ENCODE peak calls at places on chromosomes 1 and 21, in ten cellular contexts. X is fibroblast of pulmonary artery, J is epithelial cell of proximal tubule, D is psoas muscle, V is prostate gland, E is breast epithelium, R is right atrium auricular region, M is heart right ventricle, N is esophagus squamous epithelium, O is left ventricle myocardium inferior. W is an unnamed sample.
A peak's percentile ranks its signal among the peaks of the same experiment; 100 is the strongest.

GRCh38 chr1:49864597-49864996 is 159.2 kb downstream of the AGBL4 start:
- DNase-seq in D (no peak), V (no peak), O (no peak), X (no peak), M (no peak), R (no peak), J (no peak), E (no peak), N (no peak), W (no peak)

GRCh38 chr1:228098323-228098931 is 4.7 kb downstream of the C1orf35 start:
- DNase-seq in J (no peak), E (no peak), O (no peak), N (no peak), R (no peak), V (no peak), X (no peak), D (peak; percentile 38), M (no peak), W (no peak)

GRCh38 chr21:24671901-24672300 is 935.4 kb downstream of the MRPL39 start:
- DNase-seq in R (no peak), V (no peak), M (no peak), J (no peak), O (no peak), E (no peak), D (no peak), N (no peak), X (no peak), W (no peak)

GRCh38 chr1:33586111-33586510 is 113.7 kb downstream of the ZSCAN20 start:
- DNase-seq in R (no peak), E (no peak), O (no peak), M (no peak), N (no peak), J (peak; percentile 26), D (no peak), V (no peak), X (no peak), W (peak; percentile 38)

GRCh38 chr1:7623886-7624285 is 147.2 kb upstream of the VAMP3 start:
- DNase-seq in V (no peak), J (no peak), D (no peak), N (no peak), R (no peak), M (no peak), O (no peak), E (no peak), X (no peak), W (no peak)

GRCh38 chr1:50027794-50028193 is 4.0 kb upstream of the AGBL4 start:
- DNase-seq in V (no peak), E (no peak), J (no peak), X (no peak), M (no peak), D (no peak), O (no peak), R (no peak), N (no peak), W (no peak)

GRCh38 chr21:26199471-26199870 is 28.9 kb upstream of the APP start:
- DNase-seq in R (no peak), D (no peak), M (no peak), X (peak; percentile 18), V (no peak), N (no peak), J (no peak), E (no peak), O (no peak), W (peak; percentile 83)

GRCh38 chr1:180387413-180387812 is 115.0 kb downstream of the ACBD6 start:
- DNase-seq in D (no peak), N (no peak), J (no peak), V (no peak), E (no peak), X (no peak), R (no peak), M (no peak), O (no peak), W (no peak)

GRCh38 chr1:193270996-193271395 is 84.6 kb upstream of the B3GALT2 start:
- DNase-seq in O (no peak), V (no peak), N (no peak), E (no peak), X (peak; percentile 53), M (no peak), J (no peak), D (no peak), R (no peak), W (peak; percentile 52)

GRCh38 chr1:116325922-116326321 is 47.1 kb upstream of the ATP1A1 start:
- DNase-seq in J (no peak), V (no peak), M (no peak), X (no peak), O (no peak), E (no peak), N (no peak), D (peak; percentile 46), R (no peak), W (no peak)

GRCh38 chr21:29233611-29234540 is 64.8 kb upstream of the BACH1 start:
- DNase-seq in E (no peak), O (no peak), X (no peak), M (no peak), N (no peak), R (no peak), D (no peak), J (no peak), V (no peak), W (no peak)

GRCh38 chr1:14421977-14422609 is 176.4 kb upstream of the KAZN start:
- DNase-seq in V (no peak), M (no peak), X (no peak), D (no peak), N (no peak), O (no peak), E (no peak), R (no peak), J (no peak), W (no peak)

GRCh38 chr1:3902546-3902945 is 2.5 kb upstream of the C1orf174 start:
- DNase-seq in M (no peak), R (no peak), N (no peak), O (no peak), X (no peak), E (no peak), V (no peak), J (no peak), D (no peak), W (no peak)

DNA sequence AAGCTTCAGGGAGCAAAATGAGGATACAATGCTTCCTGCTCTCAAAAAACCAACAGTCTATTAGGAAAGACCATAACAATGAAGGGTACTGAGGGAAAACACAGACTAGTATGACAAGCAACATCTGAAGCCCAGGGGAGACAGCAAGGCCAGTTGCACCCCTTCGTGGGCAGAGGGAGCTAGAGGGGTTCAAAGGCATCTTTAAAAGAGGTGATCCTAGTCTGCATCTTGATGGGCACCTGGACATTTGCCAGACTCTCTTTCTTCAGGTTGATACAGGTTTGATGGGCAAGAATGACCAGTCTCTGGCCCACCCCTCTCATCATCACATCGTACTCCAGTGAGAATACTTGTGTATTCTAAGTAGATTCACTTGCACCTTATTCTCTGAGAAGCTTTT is 177.7 kb downstream of the VAV3 start:
- DNase-seq in D (no peak), O (no peak), E (no peak), R (no peak), J (no peak), M (no peak), X (no peak), V (no peak), N (no peak), W (no peak)
- TF ChIP-seq CTCF in D (no peak), O (no peak), E (no peak), R (no peak), J (peak; percentile 47), M (peak; percentile 21), X (no peak), V (no peak), N (no peak), W (no peak)

DNA sequence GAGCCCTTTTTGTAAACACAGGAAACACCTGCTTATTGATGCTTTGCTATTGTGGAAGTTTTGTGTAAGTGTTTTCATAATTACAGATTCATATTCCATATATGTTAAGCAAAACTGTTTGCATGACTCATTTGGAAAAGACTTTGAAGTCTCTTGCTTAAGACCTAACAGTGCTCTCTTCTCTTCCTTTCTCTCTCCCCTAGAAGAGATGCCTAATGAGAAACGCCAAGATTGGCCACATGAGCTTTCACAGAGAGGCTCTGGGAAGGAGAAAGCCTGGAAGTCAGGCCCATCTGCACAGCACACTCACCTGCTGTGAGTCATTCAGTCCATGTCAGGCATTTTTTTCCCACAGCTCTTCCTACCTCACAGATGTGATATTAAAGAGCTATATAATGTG is 101.6 kb upstream of the PALMD start:
- DNase-seq in X (peak; percentile 56), M (no peak), J (peak; percentile 33), R (no peak), N (no peak), V (no peak), O (no peak), E (no peak), D (no peak), W (peak; percentile 71)
- H3K4me3 ChIP-seq in X (no peak overlapping the region), M (no peak overlapping the region), J (no peak overlapping the region), R (no peak overlapping the region), N (no peak overlapping the region), V (no peak overlapping the region), O (no peak overlapping the region), E (no peak overlapping the region), D (no peak overlapping the region), W (no peak overlapping the region)

DNA sequence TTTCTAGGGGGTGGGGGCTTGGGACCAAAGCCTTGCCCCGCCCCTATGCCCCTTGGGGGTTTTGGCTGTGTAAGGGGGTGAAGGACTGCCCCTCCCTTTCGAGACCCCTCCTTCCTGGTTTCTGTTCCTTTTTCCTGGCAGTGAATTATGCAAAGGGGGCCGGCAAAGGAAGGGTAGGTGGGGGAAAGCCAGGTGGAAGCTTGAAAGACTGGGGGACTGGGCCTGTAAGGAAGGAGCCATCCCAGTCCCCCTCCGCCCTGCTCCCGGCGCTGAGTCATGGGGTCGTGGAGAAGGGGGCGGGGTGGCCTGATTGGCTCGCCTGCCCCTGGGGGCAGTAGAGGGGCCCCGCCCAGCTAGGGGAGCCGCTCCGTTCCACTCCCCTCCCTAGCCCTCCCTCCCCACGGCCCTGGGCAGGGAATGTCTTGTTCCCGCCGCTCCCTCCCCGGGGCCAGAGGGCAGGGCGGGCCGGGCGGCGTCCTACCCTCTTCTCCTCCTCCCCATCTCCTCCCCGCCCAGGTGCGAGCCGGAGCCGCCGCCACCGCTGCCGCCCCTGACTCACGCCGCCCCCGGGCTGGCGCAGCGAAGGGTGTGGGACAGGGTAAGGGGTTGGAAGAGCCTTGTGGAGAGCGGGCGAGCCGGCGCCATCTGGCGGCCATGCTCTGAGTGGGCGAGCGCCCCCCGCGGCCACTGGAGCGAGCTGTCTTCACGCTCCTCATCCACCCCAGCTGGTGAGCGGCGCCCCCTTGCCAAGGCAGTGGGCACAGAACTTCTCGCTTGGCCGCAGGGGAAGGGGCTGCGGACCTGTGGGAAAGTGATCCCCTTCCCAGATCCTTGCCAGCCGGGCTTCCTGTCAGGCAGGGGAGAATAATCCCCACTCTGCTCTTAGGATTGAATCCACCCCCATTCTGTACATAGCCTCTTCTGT is 14.7 kb downstream of the ZBTB7B start:
- DNase-seq in M (peak; percentile 89), J (no peak), D (peak; percentile 97), R (peak; percentile 93), N (peak; percentile 52), X (peak; percentile 86), E (peak; percentile 97), V (peak; percentile 84), O (peak; percentile 90), W (peak; percentile 88)
- TF ChIP-seq CTCF in M (peak; percentile 100), J (peak; percentile 96), D (peak; percentile 99), R (peak; percentile 100), N (peak; percentile 97), X (peak; percentile 90), E (peak; percentile 99), V (peak; percentile 99), O (peak; percentile 99), W (peak; percentile 98)

DNA sequence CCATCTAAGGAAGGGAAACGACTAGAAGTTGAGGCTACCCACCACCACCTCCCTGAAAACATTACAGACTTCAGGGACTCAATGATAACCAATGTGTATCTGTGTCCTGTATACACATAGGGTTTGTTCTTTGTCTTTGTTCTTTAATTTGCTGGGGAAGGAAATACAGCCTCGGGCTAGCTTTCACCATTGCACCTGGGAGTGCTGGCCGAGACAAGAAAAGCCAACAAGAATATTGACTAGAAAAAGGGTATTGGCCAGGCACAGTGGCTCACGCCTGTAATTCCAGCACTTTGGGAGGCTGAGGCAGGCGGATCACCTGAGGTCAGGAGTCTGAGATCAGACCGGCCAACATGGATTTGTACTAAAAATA is 50.4 kb downstream of the MDM4 start:
- DNase-seq in V (no peak), E (no peak), O (no peak), N (no peak), X (no peak), R (no peak), D (no peak), M (no peak), J (no peak), W (no peak)
- H3K4me3 ChIP-seq in V (no peak overlapping the region), E (no peak overlapping the region), O (no peak overlapping the region), N (no peak overlapping the region), X (no peak overlapping the region), R (no peak overlapping the region), D (no peak overlapping the region), M (no peak overlapping the region), J (no peak overlapping the region), W (no peak overlapping the region)

W was measured in foreskin fibroblast.